ENCODE peak calls at places on chromosomes 7 and 10, in six cellular contexts. Z, P, C, Y, V and G are unnamed samples.

GRCh38 chr7:129032017-129032416 is 22.9 kb downstream of the TNPO3 start:
- DNase-seq in C (no peak), P (no peak), V (no peak), Z (no peak), Y (no peak), G (no peak)

GRCh38 chr10:63670291-63670898 is 149.2 kb downstream of the REEP3 start:
- DNase-seq in V (no peak), Z (no peak), P (no peak), Y (no peak), C (no peak), G (no peak)

GRCh38 chr7:69365588-69366241 is 232.6 kb upstream of the AUTS2 start:
- DNase-seq in V (no peak), P (no peak), Y (no peak), C (no peak), Z (peak), G (no peak)

GRCh38 chr10:71214641-71215160 is 2.3 kb downstream of the UNC5B start:
- DNase-seq in Y (no peak), Z (no peak), V (no peak), P (no peak), C (peak), G (no peak)

GRCh38 chr7:152459724-152460251 is 24.0 kb upstream of the KMT2C start:
- DNase-seq in Z (no peak), P (no peak), V (no peak), C (no peak), Y (peak), G (peak)

GRCh38 chr7:2451171-2452073 is 24.8 kb downstream of the GRIFIN start:
- DNase-seq in C (peak), P (peak), V (peak), Y (peak), Z (peak), G (peak)

GRCh38 chr7:157151626-157152339 is 13.1 kb downstream of the UBE3C start:
- DNase-seq in V (no peak), Y (no peak), C (no peak), Z (no peak), P (no peak), G (no peak)

GRCh38 chr7:22052650-22053336 is 107.1 kb upstream of the CDCA7L start:
- DNase-seq in V (no peak), P (no peak), Z (no peak), Y (no peak), C (no peak), G (no peak)

GRCh38 chr10:90321132-90321816 is 536.6 kb downstream of the HTR7 start:
- DNase-seq in Y (no peak), P (no peak), V (no peak), Z (no peak), C (no peak), G (no peak)

GRCh38 chr7:27219821-27220220 is 19.9 kb upstream of the HOXA13 start:
- DNase-seq in Y (no peak), V (no peak), P (no peak), C (no peak), Z (no peak), G (no peak)

GRCh38 chr10:110397856-110398255 is 93.1 kb upstream of the SMNDC1 start:
- DNase-seq in P (no peak), Y (no peak), V (no peak), Z (no peak), C (no peak), G (no peak)

GRCh38 chr7:91263359-91264082 is 712 bp upstream of the FZD1 start:
- DNase-seq in C (no peak), Z (peak), P (no peak), Y (peak), V (peak), G (peak)

GRCh38 chr7:91265693-91266066 is 1.4 kb downstream of the FZD1 start:
- DNase-seq in Z (peak), V (no peak), P (no peak), Y (peak), C (no peak), G (no peak)

GRCh38 chr7:91264924-91265681 is 870 bp downstream of the FZD1 start:
- DNase-seq in V (peak), P (no peak), C (peak), Z (peak), Y (peak), G (peak)

GRCh38 chr7:91266067-91266930 is 2.1 kb downstream of the FZD1 start:
- DNase-seq in C (no peak), V (peak), Z (no peak), Y (peak), P (no peak), G (peak)

GRCh38 chr7:91264083-91264923 is at the start of gene FZD1:
- DNase-seq in V (peak), P (peak), Y (peak), C (peak), Z (peak), G (peak)
- TF ChIP-seq POLR2A in V (peak), P (peak), Y (peak), C (peak), Z (peak), G (peak)

GRCh38 chr10:3784510-3785250 is at the start of gene KLF6:
- DNase-seq in Y (peak), C (no peak), Z (peak), P (no peak), V (no peak), G (peak)
- TF ChIP-seq POLR2A in Y (peak), C (peak), Z (peak), P (peak), V (no peak), G (peak)

DNA sequence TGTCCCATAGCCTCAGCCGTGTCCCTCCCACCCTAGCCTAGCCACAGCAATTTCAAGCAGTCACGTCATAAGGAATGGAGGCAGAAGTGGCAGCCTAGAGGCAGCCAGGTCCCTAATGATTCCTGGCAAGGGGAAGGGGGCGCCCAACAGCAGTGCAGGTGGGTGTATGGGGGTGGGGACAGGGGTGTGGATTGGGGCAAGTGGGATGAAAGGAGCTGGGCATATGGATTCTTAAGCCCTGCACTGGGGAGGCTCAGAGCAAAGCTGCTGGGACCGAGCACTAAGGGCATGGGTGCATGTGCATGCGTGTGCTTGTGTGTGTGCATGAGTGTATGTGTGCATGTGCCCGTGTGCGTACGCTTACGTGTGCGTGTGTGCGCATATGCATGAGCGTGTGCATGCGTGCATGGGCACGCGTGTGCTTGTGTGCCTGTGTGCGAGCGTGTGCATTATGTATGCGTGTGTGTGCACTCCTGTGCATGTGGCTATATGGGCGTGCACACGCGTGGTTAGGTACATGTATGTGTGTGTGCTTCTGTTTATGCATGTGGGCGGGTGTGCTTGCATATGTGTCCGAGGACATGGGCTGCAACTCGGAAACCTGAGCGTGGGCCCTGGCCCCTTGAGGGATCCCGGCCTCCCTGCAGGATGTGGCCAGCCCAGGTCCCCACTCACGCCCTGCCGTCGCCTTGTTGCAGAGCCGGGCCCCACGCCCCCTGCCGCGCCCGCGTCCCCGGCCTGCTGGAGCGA is 34.1 kb downstream of the SH2B2 start:
- DNase-seq in Y (no peak), C (no peak), P (no peak), V (no peak), Z (no peak), G (no peak)
- TF ChIP-seq POLR2A in Y (no peak), C (no peak), P (no peak), V (no peak), Z (no peak), G (no peak)

DNA sequence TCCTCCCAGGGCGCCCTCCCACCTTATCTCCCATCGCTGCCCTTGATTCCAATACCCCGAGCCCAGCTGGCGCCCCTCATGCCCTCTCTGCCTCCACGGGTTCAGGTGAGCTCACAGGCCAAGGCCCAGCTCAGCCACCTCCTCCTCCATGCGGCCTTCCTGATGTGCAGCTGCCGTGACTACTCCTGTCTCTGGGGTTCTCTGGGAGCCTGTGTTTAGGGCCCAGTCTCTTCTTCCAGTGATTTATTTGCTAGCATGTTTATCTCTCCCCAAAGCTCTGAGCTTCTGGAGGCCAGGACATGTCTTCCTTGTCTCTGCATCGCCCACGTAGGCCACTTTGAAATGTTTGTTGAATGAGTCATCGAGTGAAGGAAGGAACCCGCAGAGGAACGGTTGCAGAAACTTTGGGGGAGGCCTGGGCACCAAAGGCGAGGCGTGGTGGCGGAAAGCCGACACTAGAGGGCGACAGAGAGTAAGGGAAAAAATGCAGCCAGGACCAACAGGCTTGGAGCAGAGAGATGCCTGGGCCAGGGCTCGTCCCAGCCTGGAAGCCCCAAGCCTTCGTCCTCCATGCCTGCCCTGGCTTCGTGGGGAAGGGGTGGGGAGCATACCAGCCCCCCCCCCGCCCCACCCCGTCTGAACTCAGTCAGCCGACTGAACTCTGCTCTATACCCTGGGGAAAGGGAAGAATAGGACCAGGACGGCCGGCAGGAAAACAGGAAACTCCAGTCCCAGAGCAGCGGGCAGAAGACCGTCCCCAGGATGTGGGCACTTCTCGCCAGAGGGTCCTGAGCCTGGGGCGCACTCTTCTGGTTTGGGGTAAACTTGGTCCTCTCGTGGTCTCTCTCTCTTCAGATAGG is 10.9 kb upstream of the HSPB1 start:
- DNase-seq in P (peak), V (peak), Z (peak), C (peak), Y (peak), G (peak)
- TF ChIP-seq POLR2A in P (no peak), V (peak), Z (peak), C (no peak), Y (no peak), G (no peak)